ENCODE peak calls at places on chromosomes 2 and 18, in four cellular contexts. One of them, this sample, is unnamed.

GRCh38 chr2:203394519-203395227 is 66.5 kb downstream of the ABI2 start:
- DNase-seq in neural crest cell: no peak
- DNase-seq in RPMI8226: no peak
- DNase-seq in tibial artery: no peak
- DNase-seq in this sample: no peak

GRCh38 chr2:121044412-121044811 is 240.6 kb downstream of the TFCP2L1 start:
- DNase-seq in neural crest cell: no peak
- DNase-seq in RPMI8226: peak; percentile 45
- DNase-seq in tibial artery: peak; percentile 63
- DNase-seq in this sample: no peak

GRCh38 chr2:180085144-180085543 is 78.0 kb upstream of the CWC22 start:
- DNase-seq in neural crest cell: no peak
- DNase-seq in RPMI8226: no peak
- DNase-seq in tibial artery: no peak
- DNase-seq in this sample: no peak

GRCh38 chr2:221161186-221161585 is 410.9 kb downstream of the EPHA4 start:
- DNase-seq in neural crest cell: no peak
- DNase-seq in RPMI8226: no peak
- DNase-seq in tibial artery: no peak
- DNase-seq in this sample: no peak

GRCh38 chr2:121648611-121649401 is 456 bp downstream of the CLASP1 start:
- DNase-seq in neural crest cell: peak; percentile 39
- DNase-seq in RPMI8226: peak; percentile 63
- DNase-seq in tibial artery: peak; percentile 76
- DNase-seq in this sample: peak; percentile 37

GRCh38 chr2:53576361-53576620 is 191.3 kb upstream of the CHAC2 start:
- DNase-seq in neural crest cell: no peak
- DNase-seq in RPMI8226: no peak
- DNase-seq in tibial artery: no peak
- DNase-seq in this sample: no peak

GRCh38 chr18:26056291-26056690 is 34.1 kb downstream of the SS18 start:
- DNase-seq in neural crest cell: no peak
- DNase-seq in RPMI8226: no peak
- DNase-seq in tibial artery: no peak
- DNase-seq in this sample: no peak

GRCh38 chr2:18910843-18911242 is 321.5 kb upstream of the NT5C1B start:
- DNase-seq in neural crest cell: no peak
- DNase-seq in RPMI8226: no peak
- DNase-seq in tibial artery: peak; percentile 67
- DNase-seq in this sample: no peak

GRCh38 chr2:15640291-15640711 is 48.6 kb downstream of the DDX1 start:
- DNase-seq in neural crest cell: no peak
- DNase-seq in RPMI8226: peak; percentile 20
- DNase-seq in tibial artery: no peak
- DNase-seq in this sample: no peak

GRCh38 chr18:63787673-63788072 is 12.5 kb downstream of the SERPINB7 start:
- DNase-seq in neural crest cell: no peak
- DNase-seq in RPMI8226: no peak
- DNase-seq in tibial artery: no peak
- DNase-seq in this sample: no peak

GRCh38 chr2:181678033-181678586 is 2.2 kb downstream of the NEUROD1 start:
- DNase-seq in neural crest cell: peak; percentile 89
- DNase-seq in RPMI8226: no peak
- DNase-seq in tibial artery: no peak
- DNase-seq in this sample: peak; percentile 67

GRCh38 chr2:156565066-156565710 is 129.0 kb downstream of the GPD2 start:
- DNase-seq in neural crest cell: no peak
- DNase-seq in RPMI8226: no peak
- DNase-seq in tibial artery: no peak
- DNase-seq in this sample: no peak